ENCODE peak calls at places on chromosomes 2 and 18, in seven cellular contexts. P, B, T, M, H, E and L are unnamed samples.

GRCh38 chr2:71605173-71605641 is 151.8 kb downstream of the DYSF start:
- DNase-seq in P (no peak), B (no peak), T (no peak), M (no peak), H (peak), E (no peak), L (no peak)

GRCh38 chr2:33437297-33437696 is 39.2 kb upstream of the RASGRP3 start:
- DNase-seq in P (no peak), B (no peak), T (no peak), M (peak), H (no peak), E (no peak), L (no peak)

GRCh38 chr2:237558918-237559645 is 7.3 kb upstream of the PRLH start:
- DNase-seq in P (peak), B (peak), T (no peak), M (no peak), H (no peak), E (peak), L (peak)

GRCh38 chr2:239523147-239523943 is 122.5 kb upstream of the HDAC4 start:
- DNase-seq in P (no peak), B (no peak), T (no peak), M (no peak), H (no peak), E (no peak), L (no peak)

GRCh38 chr18:685438-685837 is 27.0 kb downstream of the ENOSF1 start:
- DNase-seq in P (no peak), B (no peak), T (peak), M (peak), H (no peak), E (no peak), L (no peak)

GRCh38 chr2:226185613-226186211 is 613.9 kb downstream of the IRS1 start:
- DNase-seq in P (no peak), B (no peak), T (peak), M (no peak), H (no peak), E (no peak), L (no peak)

GRCh38 chr2:167816897-167817296 is 430.5 kb downstream of the STK39 start:
- DNase-seq in P (no peak), B (no peak), T (no peak), M (no peak), H (no peak), E (no peak), L (no peak)

GRCh38 chr18:8849696-8850095 is 144.3 kb downstream of the MTCL1 start:
- DNase-seq in P (no peak), B (no peak), T (no peak), M (no peak), H (no peak), E (no peak), L (no peak)

GRCh38 chr18:22176622-22177495 is 7.5 kb downstream of the GATA6 start:
- DNase-seq in P (peak), B (no peak), T (no peak), M (no peak), H (no peak), E (peak), L (no peak)

GRCh38 chr2:219296631-219297391 is 12.4 kb downstream of the PTPRN start:
- DNase-seq in P (peak), B (no peak), T (no peak), M (no peak), H (no peak), E (no peak), L (no peak)

GRCh38 chr2:110149330-110150220 is 34.0 kb upstream of the MALL start:
- DNase-seq in P (no peak), B (no peak), T (peak), M (no peak), H (no peak), E (no peak), L (no peak)

GRCh38 chr2:194319222-194319992 is 1337.6 kb upstream of the SLC39A10 start:
- DNase-seq in P (no peak), B (no peak), T (peak), M (peak), H (no peak), E (no peak), L (no peak)

GRCh38 chr2:143258126-143258892 is 129.1 kb downstream of the ARHGAP15 start:
- DNase-seq in P (no peak), B (no peak), T (no peak), M (peak), H (no peak), E (no peak), L (no peak)

GRCh38 chr2:189951791-189952535 is 110.6 kb downstream of the MSTN start:
- DNase-seq in P (no peak), B (no peak), T (no peak), M (no peak), H (no peak), E (no peak), L (no peak)

GRCh38 chr2:117801826-117802225 is 12.7 kb upstream of the DDX18 start:
- DNase-seq in P (no peak), B (no peak), T (no peak), M (no peak), H (no peak), E (no peak), L (no peak)

GRCh38 chr2:110872521-110872920 is 140.1 kb downstream of the ACOXL start:
- DNase-seq in P (no peak), B (no peak), T (no peak), M (no peak), H (no peak), E (no peak), L (no peak)

GRCh38 chr2:40451926-40452605 is at the start of gene SLC8A1:
- DNase-seq in P (peak), B (no peak), T (no peak), M (no peak), H (no peak), E (peak), L (no peak)

GRCh38 chr2:226190479-226191252 is 609.0 kb downstream of the IRS1 start:
- DNase-seq in P (no peak), B (no peak), T (peak), M (no peak), H (no peak), E (no peak), L (no peak)

GRCh38 chr18:23850215-23850614 is 161.0 kb downstream of the LAMA3 start:
- DNase-seq in P (no peak), B (no peak), T (no peak), M (no peak), H (no peak), E (no peak), L (no peak)

GRCh38 chr2:101740555-101740964 is 43.1 kb downstream of the MAP4K4 start:
- DNase-seq in P (no peak), B (no peak), T (no peak), M (no peak), H (no peak), E (no peak), L (no peak)

GRCh38 chr2:38440655-38441054 is 63.6 kb upstream of the ATL2 start:
- DNase-seq in P (no peak), B (no peak), T (no peak), M (peak), H (no peak), E (no peak), L (no peak)

GRCh38 chr2:17482651-17483050 is 35.6 kb downstream of the RAD51AP2 start:
- DNase-seq in P (no peak), B (no peak), T (no peak), M (no peak), H (no peak), E (no peak), L (no peak)

GRCh38 chr2:28080911-28081310 is 190.4 kb downstream of the BABAM2 start:
- DNase-seq in P (no peak), B (no peak), T (no peak), M (no peak), H (no peak), E (no peak), L (no peak)

GRCh38 chr18:48328473-48329205 is 80.5 kb downstream of the ZBTB7C start:
- DNase-seq in P (no peak), B (no peak), T (peak), M (no peak), H (no peak), E (no peak), L (no peak)

GRCh38 chr2:175679231-175679630 is 322.8 kb downstream of the LNPK start:
- DNase-seq in P (no peak), B (no peak), T (no peak), M (no peak), H (no peak), E (no peak), L (no peak)

GRCh38 chr2:175679728-175680127 is 322.3 kb downstream of the LNPK start:
- DNase-seq in P (no peak), B (no peak), T (no peak), M (no peak), H (no peak), E (no peak), L (no peak)

GRCh38 chr2:175676813-175677212 is 325.3 kb downstream of the LNPK start:
- DNase-seq in P (no peak), B (no peak), T (no peak), M (no peak), H (no peak), E (no peak), L (no peak)
- TF ChIP-seq CTCF in P (no peak), B (no peak), T (no peak), M (peak), H (no peak), E (no peak), L (no peak)

GRCh38 chr2:23493849-23494248 is 108.9 kb downstream of the KLHL29 start:
- DNase-seq in P (no peak), B (no peak), T (no peak), M (no peak), H (no peak), E (no peak), L (no peak)

GRCh38 chr2:23492337-23492675 is 107.3 kb downstream of the KLHL29 start:
- DNase-seq in P (no peak), B (no peak), T (no peak), M (no peak), H (no peak), E (no peak), L (no peak)

GRCh38 chr2:23495661-23496114 is 110.7 kb downstream of the KLHL29 start:
- DNase-seq in P (peak), B (no peak), T (no peak), M (no peak), H (no peak), E (no peak), L (no peak)

GRCh38 chr2:23491622-23492336 is 106.8 kb downstream of the KLHL29 start:
- DNase-seq in P (no peak), B (no peak), T (no peak), M (no peak), H (no peak), E (no peak), L (no peak)

DNA sequence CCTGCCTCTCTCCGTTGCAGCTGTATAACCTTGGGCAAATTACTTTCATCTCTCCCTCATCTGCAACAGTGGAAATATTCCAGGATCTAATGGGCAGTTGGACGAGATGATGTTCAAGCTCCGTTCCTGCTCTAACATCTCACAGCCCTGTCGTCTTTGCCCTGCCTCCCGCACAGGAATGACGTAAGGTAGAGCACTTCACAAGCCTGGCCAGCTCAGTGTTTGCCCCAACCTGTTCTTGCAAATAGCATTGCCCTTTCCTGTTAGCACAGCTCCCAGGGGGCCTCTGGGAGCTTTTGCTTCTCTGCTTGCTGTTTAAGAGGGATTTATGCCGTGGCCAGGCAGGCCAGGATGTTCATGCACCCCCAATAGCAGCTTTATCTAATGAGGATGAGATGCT is 108.0 kb downstream of the KLHL29 start:
- DNase-seq in P (no peak), B (peak), T (no peak), M (no peak), H (no peak), E (peak), L (peak)
- TF ChIP-seq POLR2A in P (no peak), B (no peak), T (no peak), M (no peak), H (no peak), E (no peak), L (no peak)

GRCh38 chr18:13563390-13563805 is 163.0 kb downstream of the FAM210A start:
- DNase-seq in P (no peak), B (no peak), T (no peak), M (no peak), H (peak), E (peak), L (peak)

GRCh38 chr18:13564579-13564978 is 161.8 kb downstream of the FAM210A start:
- DNase-seq in P (no peak), B (no peak), T (no peak), M (no peak), H (no peak), E (no peak), L (no peak)

GRCh38 chr18:13560306-13560705 is 166.1 kb downstream of the FAM210A start:
- DNase-seq in P (no peak), B (no peak), T (no peak), M (no peak), H (peak), E (no peak), L (no peak)

GRCh38 chr18:13565228-13565627 is 161.1 kb downstream of the FAM210A start:
- DNase-seq in P (no peak), B (peak), T (no peak), M (no peak), H (no peak), E (no peak), L (no peak)

GRCh38 chr18:13562494-13563029 is 163.8 kb downstream of the FAM210A start:
- DNase-seq in P (no peak), B (no peak), T (no peak), M (no peak), H (peak), E (no peak), L (no peak)
- TF ChIP-seq CTCF in P (no peak), B (no peak), T (no peak), M (no peak), H (no peak), E (no peak), L (no peak)

GRCh38 chr2:112833532-112833931 is 3.0 kb downstream of the IL1B start:
- DNase-seq in P (no peak), B (no peak), T (no peak), M (no peak), H (no peak), E (no peak), L (no peak)

GRCh38 chr2:112836695-112837117 is at the start of gene IL1B:
- DNase-seq in P (no peak), B (no peak), T (no peak), M (no peak), H (no peak), E (no peak), L (no peak)

GRCh38 chr2:112839407-112840067 is 3.0 kb upstream of the IL1B start:
- DNase-seq in P (no peak), B (no peak), T (no peak), M (no peak), H (no peak), E (no peak), L (no peak)

GRCh38 chr2:112834379-112835014 is 2.1 kb downstream of the IL1B start:
- DNase-seq in P (no peak), B (no peak), T (no peak), M (no peak), H (no peak), E (no peak), L (peak)

GRCh38 chr2:112835553-112836535 is 735 bp downstream of the IL1B start:
- DNase-seq in P (no peak), B (no peak), T (no peak), M (no peak), H (no peak), E (no peak), L (no peak)
- TF ChIP-seq POLR2A in P (no peak), B (no peak), T (no peak), M (no peak), H (no peak), E (no peak), L (no peak)

DNA sequence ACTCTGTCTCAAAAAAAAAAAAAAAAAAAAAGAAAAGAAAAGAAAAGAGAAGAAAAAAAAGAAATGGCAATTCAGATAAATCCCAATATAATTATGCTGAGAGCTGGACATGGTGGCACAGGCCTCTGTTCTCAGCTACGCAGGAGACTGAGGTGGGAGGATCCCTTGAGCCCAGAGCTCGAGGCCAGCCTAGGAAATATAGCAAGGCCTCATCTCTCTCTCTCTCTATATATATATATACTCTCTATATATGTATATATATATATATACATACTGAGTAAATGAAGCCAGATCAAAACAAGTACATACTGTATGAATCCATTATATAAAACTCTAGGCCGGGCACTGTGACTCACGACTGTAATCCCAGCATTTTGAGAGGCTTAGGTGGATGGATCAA is 30.6 kb upstream of the MYCN start:
- DNase-seq in P (no peak), B (no peak), T (no peak), M (no peak), H (no peak), E (no peak), L (no peak)
- TF ChIP-seq CTCF in P (no peak), B (no peak), T (no peak), M (no peak), H (no peak), E (no peak), L (no peak)

GRCh38 chr2:85710687-85711577 is 16.8 kb downstream of the GNLY start:
- DNase-seq in P (peak), B (no peak), T (no peak), M (no peak), H (no peak), E (no peak), L (no peak)
- TF ChIP-seq POLR2A in P (no peak), B (no peak), T (no peak), M (no peak), H (no peak), E (no peak), L (peak)